ENCODE peak calls at places on chromosomes 16 and 17, in four cellular contexts. R, M, P and I are unnamed samples. For H3K4me1, the result is how much of the 10 kb centered on the place peaks cover.

GRCh38 chr16:4067262-4068001 is 48.8 kb downstream of the ADCY9 start:
- DNase-seq in R (no peak), M (peak), P (no peak), I (no peak)

GRCh38 chr17:2295575-2295974 is 8.0 kb downstream of the SMG6 start:
- DNase-seq in R (no peak), M (no peak), P (no peak), I (no peak)

GRCh38 chr17:39132192-39132600 is 19.2 kb downstream of the PLXDC1 start:
- DNase-seq in R (peak), M (no peak), P (no peak), I (no peak)

GRCh38 chr17:13114601-13115024 is 96.8 kb upstream of the ELAC2 start:
- DNase-seq in R (no peak), M (no peak), P (no peak), I (no peak)

GRCh38 chr16:68452176-68452575 is 3.9 kb upstream of the SMPD3 start:
- DNase-seq in R (no peak), M (no peak), P (no peak), I (no peak)

GRCh38 chr16:48374255-48374654 is 11.0 kb downstream of the SIAH1 start:
- DNase-seq in R (no peak), M (no peak), P (no peak), I (no peak)

GRCh38 chr17:73203788-73204479 is 11.1 kb downstream of the COG1 start:
- DNase-seq in R (no peak), M (no peak), P (no peak), I (no peak)

GRCh38 chr17:77470800-77471733 is 330.3 kb downstream of the SEC14L1 start:
- DNase-seq in R (peak), M (no peak), P (no peak), I (no peak)

GRCh38 chr16:15898654-15899053 is 10.3 kb upstream of the CEP20 start:
- DNase-seq in R (no peak), M (no peak), P (no peak), I (no peak)

GRCh38 chr17:33024688-33025486 is 33.2 kb downstream of the SPACA3 start:
- DNase-seq in R (no peak), M (no peak), P (no peak), I (no peak)

GRCh38 chr17:80989586-80989913 is 2.1 kb upstream of the CHMP6 start:
- DNase-seq in R (no peak), M (no peak), P (no peak), I (no peak)

GRCh38 chr17:6541886-6542285 is 14.5 kb downstream of the PITPNM3 start:
- DNase-seq in R (no peak), M (no peak), P (no peak), I (no peak)

GRCh38 chr16:16175296-16175695 is 48.0 kb downstream of the ABCC6 start:
- DNase-seq in R (no peak), M (peak), P (no peak), I (no peak)

GRCh38 chr16:78762222-78762621 is 662.8 kb downstream of the WWOX start:
- DNase-seq in R (no peak), M (no peak), P (no peak), I (no peak)

GRCh38 chr16:67833035-67833417 is 9.1 kb upstream of the THAP11 start:
- DNase-seq in R (no peak), M (no peak), P (no peak), I (no peak)

GRCh38 chr17:79020631-79021301 is 3.2 kb upstream of the C1QTNF1 start:
- DNase-seq in R (peak), M (no peak), P (peak), I (no peak)

GRCh38 chr17:13741744-13742143 is 140.0 kb upstream of the HS3ST3A1 start:
- DNase-seq in R (no peak), M (no peak), P (no peak), I (no peak)

GRCh38 chr17:7443499-7444485 is 1.1 kb upstream of the CHRNB1 start:
- DNase-seq in R (no peak), M (no peak), P (no peak), I (no peak)

GRCh38 chr17:72404872-72405271 is 284.1 kb downstream of the SOX9 start:
- DNase-seq in R (no peak), M (no peak), P (no peak), I (no peak)

GRCh38 chr17:78231991-78232759 is 744 bp downstream of the TMEM235 start:
- DNase-seq in R (no peak), M (no peak), P (no peak), I (no peak)

GRCh38 chr17:30219315-30219714 is 16.2 kb downstream of the SLC6A4 start:
- DNase-seq in R (no peak), M (no peak), P (no peak), I (no peak)

GRCh38 chr16:69244336-69244735 is 57.4 kb downstream of the SNTB2 start:
- DNase-seq in R (no peak), M (no peak), P (no peak), I (no peak)

GRCh38 chr16:3020604-3021448 is 658 bp downstream of the TNFRSF12A start:
- DNase-seq in R (peak), M (peak), P (peak), I (no peak)

GRCh38 chr17:39485555-39485954 is 24.3 kb downstream of the CDK12 start:
- DNase-seq in R (no peak), M (no peak), P (no peak), I (no peak)

GRCh38 chr17:32264140-32264799 is 1.4 kb upstream of the RHBDL3 start:
- DNase-seq in R (no peak), M (no peak), P (no peak), I (no peak)

GRCh38 chr17:74260525-74260850 is 13.5 kb upstream of the DNAI2 start:
- DNase-seq in R (no peak), M (no peak), P (no peak), I (no peak)

GRCh38 chr16:10622036-10622921 is 41.9 kb upstream of the EMP2 start:
- DNase-seq in R (no peak), M (no peak), P (no peak), I (no peak)

GRCh38 chr17:43479948-43480347 is 3.8 kb upstream of the DHX8 start:
- DNase-seq in R (no peak), M (peak), P (no peak), I (no peak)

GRCh38 chr16:75288596-75289120 is 37.2 kb upstream of the BCAR1 start:
- DNase-seq in R (no peak), M (no peak), P (no peak), I (no peak)

GRCh38 chr17:45317113-45317820 is 447 bp upstream of the MAP3K14 start:
- DNase-seq in R (peak), M (peak), P (peak), I (peak)

GRCh38 chr16:79176987-79177386 is 423.6 kb downstream of the MAF start:
- DNase-seq in R (no peak), M (no peak), P (no peak), I (no peak)

GRCh38 chr16:35196313-35196712 is 1736.9 kb downstream of the TP53TG3F start:
- DNase-seq in R (no peak), M (no peak), P (no peak), I (no peak)

GRCh38 chr16:74829637-74830036 is 55.0 kb upstream of the FA2H start:
- DNase-seq in R (no peak), M (no peak), P (no peak), I (no peak)

GRCh38 chr16:324451-325334 is 27.8 kb downstream of the AXIN1 start:
- DNase-seq in R (no peak), M (no peak), P (no peak), I (no peak)

GRCh38 chr17:14352139-14352538 is 51.3 kb downstream of the HS3ST3B1 start:
- DNase-seq in R (no peak), M (no peak), P (no peak), I (no peak)

GRCh38 chr16:11742041-11742535 is 569 bp downstream of the TXNDC11 start:
- DNase-seq in R (peak), M (peak), P (no peak), I (no peak)

GRCh38 chr17:77723071-77723908 is 235.2 kb upstream of the TNRC6C start:
- DNase-seq in R (no peak), M (no peak), P (no peak), I (no peak)

GRCh38 chr16:30893744-30894539 is at the start of gene BCL7C:
- DNase-seq in R (peak), M (peak), P (peak), I (peak)
- TF ChIP-seq POLR2A in R (peak), M (peak), P (no peak), I (no peak)

GRCh38 chr16:88681084-88681680 is 5.1 kb downstream of the SNAI3 start:
- DNase-seq in R (no peak), M (no peak), P (no peak), I (no peak)
- TF ChIP-seq CTCF in R (no peak), M (peak), P (no peak), I (peak)

DNA sequence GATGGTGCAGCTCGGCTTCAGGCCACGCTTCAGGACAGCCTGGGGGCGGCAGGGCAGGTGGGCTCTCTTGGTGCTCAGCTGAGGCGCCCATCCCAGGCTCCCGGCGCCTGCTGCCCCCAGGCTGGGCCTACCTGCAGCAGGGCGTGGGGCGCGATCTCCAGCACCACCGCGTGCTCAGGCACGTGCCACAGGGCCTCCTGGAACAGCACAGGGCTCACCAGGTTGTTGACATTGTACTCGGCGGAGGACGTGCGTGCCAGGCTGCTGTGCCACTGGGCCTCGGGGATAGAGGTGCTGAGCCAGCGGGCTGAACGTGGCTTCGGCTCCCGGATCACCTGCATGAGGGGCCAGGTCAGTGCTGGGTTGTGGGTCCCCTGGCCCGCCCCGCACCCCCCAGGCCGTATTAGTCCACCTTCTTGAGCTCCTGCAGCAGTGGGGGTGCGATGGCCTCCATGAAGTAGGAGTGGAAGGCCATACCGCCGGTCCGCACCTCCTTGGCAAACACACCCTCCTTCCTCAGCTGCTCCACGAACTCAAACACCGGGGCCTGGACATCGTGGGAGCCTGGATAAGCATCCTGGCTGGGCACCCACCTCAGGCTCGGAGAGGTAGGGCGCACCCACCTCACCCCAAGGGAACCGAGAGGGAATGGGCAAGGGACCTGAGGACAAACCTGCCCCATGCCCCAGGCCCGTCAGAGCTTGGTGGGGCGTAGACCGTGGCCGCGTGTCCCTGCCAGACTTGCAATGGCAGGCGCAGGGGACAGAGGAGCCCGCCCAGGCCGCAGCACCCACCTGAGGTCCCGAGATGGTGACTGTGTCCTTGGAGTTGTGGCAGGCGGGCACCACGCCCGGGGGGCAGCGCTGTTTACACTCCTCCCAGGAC is 9.0 kb downstream of the FASN start:
- DNase-seq in R (peak), M (no peak), P (no peak), I (no peak)
- H3K4me1 ChIP-seq in R (under half), M (under half), P (under half), I (under half)

DNA sequence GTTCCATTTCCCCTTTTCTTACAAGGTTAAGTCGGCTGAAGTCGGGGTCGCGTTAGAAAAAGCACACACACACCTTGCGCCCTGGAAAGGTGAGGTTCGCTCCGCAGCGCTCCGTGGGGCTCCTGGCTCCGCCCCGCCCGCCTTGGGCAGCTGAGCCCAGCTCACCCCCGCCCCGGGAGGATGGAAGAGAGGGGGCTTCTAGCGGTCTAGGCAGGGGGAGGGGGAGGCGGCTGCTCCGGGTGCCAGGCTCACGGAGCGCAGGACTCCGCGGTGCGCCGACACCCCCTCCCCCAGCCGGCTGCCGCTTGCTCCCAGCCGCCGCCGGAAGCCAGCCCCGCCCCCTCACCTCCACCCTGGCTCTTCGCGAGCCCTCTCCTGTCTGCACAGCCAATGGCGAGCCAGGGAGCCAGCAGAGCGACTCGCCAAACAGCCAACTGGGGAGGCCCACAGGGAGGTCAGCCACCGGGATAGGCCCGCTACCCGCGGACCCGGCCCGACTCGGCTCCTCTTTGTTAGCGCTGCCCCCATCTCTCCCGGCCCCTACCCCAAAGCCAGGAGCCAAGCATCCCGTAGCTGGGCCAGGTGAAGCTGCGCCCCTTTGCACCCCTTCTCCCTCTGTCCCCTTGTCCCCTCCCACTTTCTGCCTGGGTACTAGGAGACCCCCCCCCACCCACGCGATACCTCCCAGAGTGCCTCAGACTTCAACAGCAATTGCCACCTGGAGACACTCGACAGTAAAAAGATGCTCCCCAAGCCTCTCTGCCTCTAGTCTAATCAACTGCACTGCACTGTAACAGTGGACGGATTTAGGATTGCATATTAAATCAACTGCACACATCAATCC is 30.2 kb downstream of the FAM222B start:
- DNase-seq in R (peak), M (peak), P (peak), I (peak)
- TF ChIP-seq POLR2A in R (peak), M (peak), P (no peak), I (peak)

GRCh38 chr17:979539-980405 is at the start of gene NXN:
- DNase-seq in R (peak), M (peak), P (peak), I (peak)
- TF ChIP-seq CTCF in R (peak), M (peak), P (no peak), I (peak)

GRCh38 chr16:85612801-85613608 is at the start of gene GSE1:
- DNase-seq in R (peak), M (peak), P (peak), I (no peak)
- H3K4me1 ChIP-seq in R (under half), M (under half), P (under half), I (half or more)

DNA sequence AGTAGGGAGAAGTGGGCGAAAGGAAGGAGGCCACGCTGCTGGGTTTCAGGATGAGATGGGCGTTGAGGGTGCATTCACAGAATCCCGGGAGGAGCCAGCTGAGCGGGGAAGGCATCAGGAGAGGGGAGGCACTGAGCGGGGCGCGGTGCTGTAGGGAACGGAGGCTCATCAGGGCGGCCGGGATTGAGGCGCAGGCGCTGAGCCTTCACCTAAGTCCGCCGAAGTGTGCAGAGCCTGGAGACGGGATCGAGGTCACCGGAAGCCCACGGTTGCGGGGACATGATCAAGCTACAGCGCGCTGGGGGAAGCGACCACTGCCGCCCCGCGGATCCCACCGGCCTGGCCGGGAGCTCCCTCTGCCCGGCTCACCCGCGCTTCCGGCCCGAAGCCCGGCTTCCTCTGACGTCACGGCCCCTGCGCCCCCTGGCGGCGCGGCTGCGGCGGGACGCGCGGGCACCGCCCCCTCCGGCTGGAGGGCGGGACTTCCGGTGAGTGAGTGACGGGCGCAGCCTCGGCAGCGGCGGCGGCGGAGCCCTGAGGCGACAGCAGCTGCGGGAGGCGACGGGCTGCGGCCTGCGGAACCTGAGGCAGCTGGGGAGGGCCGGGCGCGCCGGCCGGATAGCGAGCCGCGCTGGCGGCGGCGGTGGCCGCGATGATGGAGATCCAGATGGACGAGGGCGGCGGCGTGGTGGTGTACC is at the start of gene MAPK8IP3:
- DNase-seq in R (peak), M (peak), P (peak), I (peak)
- TF ChIP-seq POLR2A in R (peak), M (peak), P (peak), I (no peak)

GRCh38 chr17:64155751-64156544 is 26.0 kb upstream of the ERN1 start:
- DNase-seq in R (no peak), M (peak), P (peak), I (no peak)
- TF ChIP-seq CTCF in R (no peak), M (no peak), P (no peak), I (no peak)

DNA sequence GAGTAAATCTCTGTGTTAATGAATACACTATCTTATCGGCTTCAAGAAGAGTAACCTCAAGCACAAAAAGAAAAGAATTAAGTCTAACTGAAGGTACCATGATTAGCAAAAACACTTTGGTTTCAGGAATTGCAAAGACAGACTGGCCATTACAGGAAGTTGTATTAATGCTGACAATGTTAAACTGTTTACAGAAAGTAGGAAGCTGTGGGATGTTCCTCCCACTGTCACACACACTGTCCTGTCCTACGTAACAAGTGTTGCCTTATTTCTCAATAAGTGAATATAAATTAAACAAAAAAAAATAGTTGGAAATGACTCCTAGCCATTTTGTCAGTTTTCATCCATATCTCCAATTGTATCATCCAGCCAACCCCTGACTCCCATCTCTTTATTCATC is 8.6 kb downstream of the GNA13 start:
- DNase-seq in R (no peak), M (no peak), P (no peak), I (no peak)
- H3K4me1 ChIP-seq in R (under half), M (under half), P (under half), I (under half)

GRCh38 chr16:85151079-85151602 is 38.9 kb upstream of the CIBAR2 start:
- DNase-seq in R (no peak), M (no peak), P (no peak), I (no peak)

GRCh38 chr16:85152414-85153030 is 40.2 kb upstream of the CIBAR2 start:
- DNase-seq in R (no peak), M (no peak), P (no peak), I (no peak)

GRCh38 chr16:85150331-85150940 is 38.2 kb upstream of the CIBAR2 start:
- DNase-seq in R (no peak), M (no peak), P (no peak), I (no peak)

GRCh38 chr16:85153046-85153445 is 40.8 kb upstream of the CIBAR2 start:
- DNase-seq in R (no peak), M (no peak), P (no peak), I (no peak)

DNA sequence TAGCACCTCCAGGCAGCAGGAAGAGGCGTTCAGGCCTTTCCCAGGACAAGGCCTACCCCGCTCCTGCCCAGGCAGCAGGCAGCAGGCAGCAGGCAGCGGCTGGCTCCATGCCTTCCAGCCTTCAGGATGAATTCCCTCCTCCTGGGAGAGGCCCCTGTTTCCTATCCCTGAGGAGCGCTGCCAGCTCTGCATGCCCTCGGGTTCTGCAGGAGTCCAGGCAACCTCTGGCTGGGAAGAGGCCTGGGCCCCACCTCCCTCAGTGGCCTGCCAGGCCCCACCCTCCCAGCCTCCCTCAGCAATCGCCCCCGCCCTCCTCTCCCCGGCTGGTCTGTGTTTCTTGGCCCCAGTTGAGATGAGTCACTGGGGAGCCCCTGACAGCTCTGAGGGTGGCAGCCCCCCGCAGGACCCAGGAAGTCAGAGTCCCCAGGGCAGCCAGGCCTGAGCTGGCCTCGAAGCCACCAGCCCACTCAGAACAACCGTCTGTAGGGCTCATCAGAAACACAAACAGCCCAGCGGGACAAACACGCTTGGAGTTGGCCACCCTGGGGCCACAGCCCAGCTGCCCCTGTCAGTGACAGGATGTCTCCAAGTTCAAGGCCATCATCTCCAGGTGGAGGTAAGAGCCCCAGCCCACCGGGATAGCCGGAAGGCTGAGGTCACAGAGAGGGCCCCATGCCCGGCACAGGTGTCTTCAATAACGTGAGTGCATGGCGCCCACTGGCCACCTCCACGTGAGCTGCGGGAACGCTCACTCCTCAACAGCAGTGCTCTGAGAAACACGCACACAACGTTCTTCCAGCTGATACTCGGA is 39.5 kb upstream of the CIBAR2 start:
- DNase-seq in R (peak), M (peak), P (peak), I (no peak)
- TF ChIP-seq POLR2A in R (no peak), M (no peak), P (no peak), I (no peak)